ENCODE peak calls at places on chromosomes 2 and 18, in five cellular contexts. X is stimulated activated CD4-positive, alpha-beta T cell treated with anti-CD3 and anti-CD28 coated beads, Interleukin-12 subunit alpha, Interleukin-12 subunit beta, amount 100 ng/mL, for 48 hours; G is ELR; R is GM23338; V is astrocyte of the spinal cord. B is an unnamed sample.

GRCh38 chr2:14907014-14907612 is 274.6 kb downstream of the LRATD1 start:
- DNase-seq in X (no peak), R (peak; percentile 25), V (no peak), G (peak; percentile 8), B (peak; percentile 92)

GRCh38 chr2:62208082-62208757 is 12.3 kb downstream of the B3GNT2 start:
- DNase-seq in R (no peak), G (no peak), X (no peak), V (no peak), B (peak; percentile 44)

GRCh38 chr18:59915606-59916005 is 15.8 kb downstream of the PMAIP1 start:
- DNase-seq in G (peak; percentile 80), X (no peak), V (no peak), R (no peak), B (peak; percentile 42)

GRCh38 chr18:51506811-51507210 is 309.3 kb upstream of the MEX3C start:
- DNase-seq in X (no peak), V (no peak), R (no peak), G (no peak), B (no peak)

GRCh38 chr2:235001237-235002133 is 49.7 kb downstream of the SH3BP4 start:
- DNase-seq in V (no peak), R (no peak), G (no peak), X (no peak), B (no peak)

GRCh38 chr2:16716944-16717343 is 51.3 kb upstream of the CYRIA start:
- DNase-seq in X (no peak), G (no peak), R (no peak), V (no peak), B (no peak)

GRCh38 chr2:8541223-8541622 is 140.6 kb upstream of the ID2 start:
- DNase-seq in V (no peak), R (no peak), G (no peak), X (no peak), B (no peak)

GRCh38 chr2:11379558-11379957 is 35.1 kb upstream of the ROCK2 start:
- DNase-seq in G (no peak), R (no peak), X (no peak), V (peak; percentile 40), B (no peak)

GRCh38 chr18:23556145-23556780 is 30.0 kb downstream of the NPC1 start:
- DNase-seq in G (no peak), X (no peak), R (no peak), V (no peak), B (no peak)

GRCh38 chr2:9618410-9618809 is 12.4 kb downstream of the YWHAQ start:
- DNase-seq in R (no peak), G (no peak), V (no peak), X (no peak), B (no peak)

GRCh38 chr2:188664391-188664790 is 309.8 kb upstream of the COL3A1 start:
- DNase-seq in X (no peak), R (no peak), V (no peak), G (no peak), B (no peak)

GRCh38 chr2:229715895-229716507 is 1.6 kb upstream of the DNER start:
- DNase-seq in V (peak; percentile 54), G (peak; percentile 71), R (peak; percentile 83), X (peak; percentile 19), B (peak; percentile 64)

GRCh38 chr2:181104512-181105121 is 124.2 kb downstream of the UBE2E3 start:
- DNase-seq in G (peak; percentile 77), R (peak; percentile 80), X (no peak), V (peak; percentile 78), B (peak; percentile 86)

GRCh38 chr2:128549646-128550260 is 231.1 kb upstream of the HS6ST1 start:
- DNase-seq in X (no peak), G (no peak), V (peak; percentile 47), R (no peak), B (no peak)

GRCh38 chr2:98691307-98691706 is 39.6 kb downstream of the MGAT4A start:
- DNase-seq in X (no peak), R (no peak), V (no peak), G (peak; percentile 46), B (no peak)

B was measured in NCI-H82.